ENCODE peak calls at places on chromosome 4, in seven cellular contexts. U, C, O, D, T, V and Z are unnamed samples.

GRCh38 chr4:176814770-176815169 is 22.0 kb upstream of the VEGFC start:
- DNase-seq in U (no peak), C (peak; percentile 87), O (no peak), D (no peak), T (no peak), V (no peak), Z (no peak)

GRCh38 chr4:76723916-76724315 is 174.0 kb downstream of the SOWAHB start:
- DNase-seq in U (peak; percentile 71), C (peak; percentile 91), O (no peak), D (no peak), T (peak; percentile 21), V (no peak), Z (no peak)

GRCh38 chr4:74230902-74231499 is 73.1 kb downstream of the MTHFD2L start:
- DNase-seq in U (no peak), C (peak; percentile 56), O (no peak), D (no peak), T (no peak), V (peak; percentile 48), Z (peak; percentile 84)

GRCh38 chr4:69718376-69719293 is 41.8 kb downstream of the SULT1B1 start:
- DNase-seq in U (no peak), C (peak; percentile 19), O (no peak), D (no peak), T (no peak), V (no peak), Z (peak; percentile 8)

GRCh38 chr4:32776435-32777203 is 2056.4 kb downstream of the PCDH7 start:
- DNase-seq in U (no peak), C (no peak), O (no peak), D (no peak), T (no peak), V (no peak), Z (no peak)

GRCh38 chr4:55291227-55291629 is 54.8 kb upstream of the SRD5A3 start:
- DNase-seq in U (no peak), C (no peak), O (no peak), D (no peak), T (no peak), V (no peak), Z (peak; percentile 2)

GRCh38 chr4:78601013-78601412 is 49.4 kb downstream of the ANXA3 start:
- DNase-seq in U (no peak), C (no peak), O (no peak), D (no peak), T (no peak), V (no peak), Z (no peak)

GRCh38 chr4:54014761-54015160 is 49.6 kb downstream of the CHIC2 start:
- DNase-seq in U (no peak), C (no peak), O (no peak), D (no peak), T (no peak), V (no peak), Z (no peak)

GRCh38 chr4:45518832-45519231 is 605.0 kb downstream of the GABRG1 start:
- DNase-seq in U (peak; percentile 1), C (no peak), O (peak; percentile 37), D (no peak), T (no peak), V (no peak), Z (no peak)

GRCh38 chr4:168587326-168588125 is 90.7 kb downstream of the PALLD start:
- DNase-seq in U (peak; percentile 82), C (peak; percentile 88), O (no peak), D (no peak), T (no peak), V (peak; percentile 83), Z (peak; percentile 83)

GRCh38 chr4:138935135-138935795 is 80.3 kb upstream of the NOCT start:
- DNase-seq in U (no peak), C (no peak), O (no peak), D (no peak), T (no peak), V (no peak), Z (no peak)

GRCh38 chr4:149158852-149159251 is 656.8 kb downstream of the IQCM start:
- DNase-seq in U (no peak), C (peak; percentile 19), O (no peak), D (no peak), T (no peak), V (no peak), Z (no peak)

GRCh38 chr4:92101609-92102231 is 202.0 kb upstream of the GRID2 start:
- DNase-seq in U (no peak), C (peak; percentile 15), O (no peak), D (no peak), T (no peak), V (no peak), Z (no peak)

GRCh38 chr4:73446336-73446938 is 10.4 kb downstream of the AFP start:
- DNase-seq in U (peak; percentile 67), C (peak; percentile 63), O (no peak), D (no peak), T (peak; percentile 18), V (peak; percentile 3), Z (peak; percentile 60)

GRCh38 chr4:95066011-95066410 is 308.3 kb downstream of the BMPR1B start:
- DNase-seq in U (no peak), C (no peak), O (no peak), D (no peak), T (no peak), V (no peak), Z (no peak)

GRCh38 chr4:150262611-150263010 is 184.4 kb downstream of the DCLK2 start:
- DNase-seq in U (no peak), C (no peak), O (no peak), D (no peak), T (no peak), V (no peak), Z (no peak)
- H3K4ac ChIP-seq in U (no peak overlapping the region), C (no peak overlapping the region), O (no peak overlapping the region), D (no peak overlapping the region), T (no peak overlapping the region), V (no peak overlapping the region), Z (no peak overlapping the region)

GRCh38 chr4:186203391-186203802 is 12.0 kb downstream of the CYP4V2 start:
- DNase-seq in U (peak; percentile 10), C (peak; percentile 12), O (no peak), D (no peak), T (no peak), V (no peak), Z (no peak)

GRCh38 chr4:186202490-186203140 is 11.2 kb downstream of the CYP4V2 start:
- DNase-seq in U (no peak), C (no peak), O (no peak), D (no peak), T (no peak), V (no peak), Z (no peak)

GRCh38 chr4:186204103-186204559 is 12.8 kb downstream of the CYP4V2 start:
- DNase-seq in U (peak; percentile 6), C (peak; percentile 85), O (no peak), D (no peak), T (no peak), V (peak; percentile 68), Z (no peak)

GRCh38 chr4:186201535-186202230 is 10.3 kb downstream of the CYP4V2 start:
- DNase-seq in U (peak; percentile 71), C (peak; percentile 40), O (peak; percentile 74), D (no peak), T (peak; percentile 9), V (peak; percentile 26), Z (peak; percentile 17)

DNA sequence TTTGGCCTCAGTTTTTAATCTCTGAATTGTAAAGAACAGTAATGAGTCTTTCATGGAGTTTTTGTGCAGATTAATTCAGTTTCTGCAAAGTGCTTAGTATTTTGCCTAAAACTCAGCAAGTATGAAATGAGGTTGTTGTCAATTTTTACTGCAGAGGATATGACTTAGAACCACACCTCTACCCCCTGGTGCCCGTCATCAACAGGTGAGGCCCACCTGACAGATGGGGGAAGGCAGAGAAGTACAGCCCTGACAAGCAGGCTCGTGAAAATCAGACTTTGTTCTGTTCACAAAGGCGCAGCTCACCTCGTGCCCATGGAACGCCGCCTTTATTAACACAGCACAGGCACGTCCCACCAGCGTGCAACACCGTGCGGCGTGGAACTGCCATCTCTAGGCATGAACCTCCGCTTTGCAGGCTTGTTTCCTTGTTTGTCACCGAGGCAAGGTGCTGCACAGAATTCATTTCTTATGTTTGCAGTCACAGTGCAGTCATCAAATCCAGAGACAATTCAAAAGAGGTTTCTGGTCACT is 13.3 kb downstream of the CYP4V2 start:
- DNase-seq in U (no peak), C (no peak), O (no peak), D (no peak), T (no peak), V (no peak), Z (no peak)
- H3K27ac ChIP-seq in U (no peak overlapping the region), C (no peak overlapping the region), O (no peak overlapping the region), D (no peak overlapping the region), T (no peak overlapping the region), V (no peak overlapping the region), Z (no peak overlapping the region)

GRCh38 chr4:75717332-75717873 is 7.0 kb upstream of the USO1 start:
- DNase-seq in U (no peak), C (no peak), O (no peak), D (no peak), T (no peak), V (peak; percentile 38), Z (no peak)
- H3K4me1 ChIP-seq in U (peaks cover 3% of the 10 kb centered on the region), C (peaks cover 13% of the 10 kb centered on the region), O (no peaks in the 10 kb centered on the region), D (peaks cover 3% of the 10 kb centered on the region), T (no peaks in the 10 kb centered on the region), V (peaks cover 10% of the 10 kb centered on the region), Z (peaks cover 3% of the 10 kb centered on the region)

DNA sequence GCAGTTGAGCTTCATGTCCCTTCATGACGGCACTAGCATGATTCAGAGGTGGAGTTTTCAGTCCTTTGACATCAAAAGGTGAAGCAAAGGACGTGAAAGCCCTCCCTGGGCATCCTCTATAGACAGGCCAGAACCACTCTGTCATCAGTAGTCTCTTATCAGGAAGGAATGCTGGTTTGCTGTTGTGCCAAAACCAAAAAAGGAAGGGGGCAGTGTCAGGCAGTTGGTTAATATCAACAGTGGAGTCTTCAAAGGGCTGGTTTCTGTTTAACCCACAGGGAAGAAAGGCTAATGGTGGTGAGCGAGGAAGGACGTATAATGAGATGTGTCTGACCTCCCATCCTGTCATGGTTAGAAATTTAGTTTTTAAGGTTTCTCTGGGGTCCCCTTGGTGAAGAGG is 23.5 kb upstream of the IL2 start:
- DNase-seq in U (peak; percentile 62), C (peak; percentile 44), O (no peak), D (no peak), T (no peak), V (no peak), Z (peak; percentile 63)
- H3K4ac ChIP-seq in U (no peak overlapping the region), C (no peak overlapping the region), O (no peak overlapping the region), D (no peak overlapping the region), T (no peak overlapping the region), V (no peak overlapping the region), Z (no peak overlapping the region)

DNA sequence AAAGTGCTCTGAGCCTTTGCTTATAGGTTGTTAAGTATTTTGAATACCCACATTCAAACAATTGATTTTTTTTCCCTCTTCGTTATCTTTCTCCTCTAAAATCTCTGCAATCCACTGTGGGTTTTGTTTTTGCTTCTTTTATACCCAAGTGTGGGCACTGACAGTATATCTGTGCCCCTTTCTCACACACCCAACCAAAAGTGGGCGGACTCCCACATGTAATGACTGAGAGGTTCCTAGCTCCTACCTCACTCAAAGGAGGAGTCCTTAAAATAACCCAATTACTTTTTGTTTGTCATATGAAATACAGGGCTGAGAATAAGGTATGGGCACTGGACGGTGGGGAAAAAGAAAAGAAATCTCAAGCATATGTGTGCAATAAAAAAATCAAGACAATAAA is 51.7 kb downstream of the PPARGC1A start:
- DNase-seq in U (no peak), C (no peak), O (no peak), D (no peak), T (no peak), V (no peak), Z (no peak)
- H3K27ac ChIP-seq in U (no peak overlapping the region), C (no peak overlapping the region), O (no peak overlapping the region), D (no peak overlapping the region), T (no peak overlapping the region), V (no peak overlapping the region), Z (no peak overlapping the region)